ENCODE peak calls at places on chromosomes 2 and 18, in four cellular contexts. U is hepatocyte, A is esophagus squamous epithelium, O is A549. N is an unnamed sample.

GRCh38 chr2:127170452-127171197 is 49.5 kb downstream of the CYP27C1 start:
- DNase-seq in O (no peak), U (no peak), A (no peak), N (no peak)

GRCh38 chr2:240326886-240327285 is 108.6 kb upstream of the GPC1 start:
- DNase-seq in O (no peak), U (no peak), A (no peak), N (no peak)

GRCh38 chr2:230714122-230714453 is 1.4 kb downstream of the CAB39 start:
- DNase-seq in U (peak; percentile 60), A (no peak), O (peak; percentile 30), N (peak; percentile 37)

GRCh38 chr18:75211002-75211621 is 515 bp downstream of the TSHZ1 start:
- DNase-seq in O (no peak), U (peak; percentile 49), A (no peak), N (no peak)

GRCh38 chr2:106575955-106576354 is 88.8 kb downstream of the CD8B2 start:
- DNase-seq in U (peak; percentile 56), O (no peak), A (no peak), N (no peak)

GRCh38 chr2:38146302-38146916 is 70.5 kb upstream of the CYP1B1 start:
- DNase-seq in A (no peak), O (peak; percentile 41), U (peak; percentile 55), N (peak; percentile 74)

GRCh38 chr2:211093743-211094303 is 537.4 kb downstream of the CPS1 start:
- DNase-seq in A (no peak), U (peak; percentile 33), O (no peak), N (no peak)

GRCh38 chr2:144084114-144084661 is 435.7 kb downstream of the ZEB2 start:
- DNase-seq in A (no peak), U (no peak), O (peak; percentile 5), N (peak; percentile 39)

GRCh38 chr2:138244400-138245001 is 257.1 kb upstream of the SPOPL start:
- DNase-seq in U (no peak), O (no peak), A (no peak), N (no peak)

GRCh38 chr2:44789971-44790721 is 151.4 kb upstream of the SIX3 start:
- DNase-seq in U (no peak), O (no peak), A (no peak), N (no peak)

DNA sequence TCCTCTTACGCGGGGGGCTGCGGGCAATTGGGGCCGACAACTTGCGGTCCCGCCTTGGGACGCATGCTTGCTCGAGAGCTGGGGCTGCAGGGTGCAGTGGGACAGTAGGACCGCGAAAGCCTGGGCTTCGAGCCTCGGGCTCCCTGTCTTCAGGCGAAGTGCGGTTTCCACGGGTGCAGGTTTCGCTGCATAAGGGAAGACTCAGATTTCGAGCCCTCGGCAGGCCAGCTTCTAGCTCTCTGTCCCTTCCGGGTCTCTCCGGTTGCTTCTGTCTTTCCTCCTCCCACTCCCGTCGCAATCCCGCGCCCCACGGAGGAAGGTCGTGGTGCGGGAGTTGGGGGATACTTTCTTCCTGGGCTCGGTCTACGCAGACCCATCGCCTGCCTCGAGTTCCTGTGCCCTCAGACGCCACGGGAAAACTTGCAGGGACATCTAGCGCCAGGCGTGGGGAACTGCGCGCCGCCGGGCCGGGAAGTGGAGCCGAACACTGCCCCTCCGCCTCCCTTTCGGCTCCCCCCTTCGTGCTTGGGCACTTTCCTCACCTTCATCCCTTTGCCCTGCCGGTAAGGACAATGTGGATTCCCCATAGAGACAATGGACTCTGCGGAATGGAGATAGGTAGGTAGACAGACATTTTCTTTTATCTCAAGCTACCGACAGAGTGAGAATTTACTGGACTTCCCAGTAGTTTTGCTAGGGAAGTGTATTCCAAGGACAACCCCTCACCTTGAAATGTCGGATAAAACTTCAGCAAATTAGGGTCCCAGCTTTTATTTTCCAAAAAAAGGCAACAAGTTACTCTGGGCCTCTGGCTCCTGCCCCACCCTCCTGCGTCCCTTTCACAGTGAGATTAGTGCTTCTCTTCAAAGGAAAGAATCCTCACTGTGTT is 4.2 kb upstream of the HOXD13 start:
- DNase-seq in O (no peak), A (no peak), U (peak; percentile 76), N (no peak)
- H3K4me3 ChIP-seq in O (peak overlapping the region; percentile 22), A (peak overlapping the region; percentile 13), U (peak overlapping the region; percentile 50), N (peak overlapping the region; percentile 33)

DNA sequence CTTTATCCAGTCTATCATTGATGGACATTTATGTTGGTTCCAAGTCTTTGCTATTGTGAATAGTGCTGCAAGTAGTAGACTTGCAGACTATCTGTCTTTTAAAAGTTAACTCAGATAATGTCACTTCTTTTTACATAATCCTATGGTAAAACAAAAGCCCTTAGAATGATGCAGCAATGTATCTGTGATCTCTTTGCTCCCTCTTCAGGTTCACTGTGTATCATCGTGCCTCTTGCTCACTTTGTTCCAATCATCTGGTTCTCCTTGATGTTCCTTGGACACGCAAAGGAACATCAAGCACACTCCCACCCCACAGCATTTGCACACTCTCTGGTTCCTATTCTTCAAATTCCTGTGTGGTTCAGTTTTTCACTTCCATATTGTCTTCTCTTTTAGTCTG is 472.5 kb upstream of the ZNF804A start:
- DNase-seq in U (no peak), A (no peak), O (no peak), N (no peak)
- TF ChIP-seq CTCF in U (no peak), A (no peak), O (no peak), N (no peak)

DNA sequence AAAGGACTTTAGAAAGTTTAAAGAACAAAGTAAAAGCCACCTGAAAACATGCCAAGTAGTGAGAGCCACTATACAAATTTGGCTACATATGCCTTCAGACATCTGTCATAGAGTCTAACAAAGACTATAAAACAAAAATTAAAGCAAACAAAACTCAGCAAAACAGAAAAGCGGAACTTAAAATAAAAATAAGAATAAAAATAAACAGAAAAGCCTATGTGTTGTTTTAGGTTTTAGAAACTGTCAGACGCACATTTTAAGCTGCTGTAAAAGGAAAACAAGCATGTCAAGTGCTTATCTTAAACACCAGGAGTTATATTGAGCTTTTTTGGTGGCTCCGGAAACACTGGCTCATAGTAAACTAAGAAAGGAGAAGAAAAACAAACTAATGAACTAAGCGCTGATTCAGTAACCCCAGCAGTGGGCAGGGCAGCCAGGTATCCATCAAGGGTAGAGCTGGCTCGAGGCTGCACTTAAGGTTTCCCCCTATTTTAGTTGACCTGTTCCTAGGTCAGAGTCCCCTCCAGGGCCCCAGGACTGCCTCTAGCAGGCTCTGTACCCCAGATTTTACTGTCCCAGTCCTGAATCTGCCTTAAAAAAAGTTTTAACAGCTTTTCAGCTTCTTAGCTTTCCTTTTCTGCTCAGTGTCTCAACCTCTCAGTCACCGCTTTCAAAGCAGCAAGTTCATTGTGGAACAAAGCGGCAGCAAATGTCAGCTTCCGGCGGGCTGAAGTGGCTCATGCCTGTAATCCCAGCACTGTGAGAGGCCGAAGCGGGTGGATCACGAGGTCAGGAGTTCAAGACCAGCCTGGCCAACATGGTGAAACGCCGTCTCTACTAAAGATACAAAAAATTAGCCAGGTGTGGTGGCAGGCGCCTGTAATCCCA is 15.3 kb upstream of the RMC1 start:
- DNase-seq in A (no peak), O (no peak), U (peak; percentile 32), N (no peak)
- H3K4me3 ChIP-seq in A (peak overlapping the region; percentile 20), O (no peak overlapping the region), U (no peak overlapping the region), N (no peak overlapping the region)

DNA sequence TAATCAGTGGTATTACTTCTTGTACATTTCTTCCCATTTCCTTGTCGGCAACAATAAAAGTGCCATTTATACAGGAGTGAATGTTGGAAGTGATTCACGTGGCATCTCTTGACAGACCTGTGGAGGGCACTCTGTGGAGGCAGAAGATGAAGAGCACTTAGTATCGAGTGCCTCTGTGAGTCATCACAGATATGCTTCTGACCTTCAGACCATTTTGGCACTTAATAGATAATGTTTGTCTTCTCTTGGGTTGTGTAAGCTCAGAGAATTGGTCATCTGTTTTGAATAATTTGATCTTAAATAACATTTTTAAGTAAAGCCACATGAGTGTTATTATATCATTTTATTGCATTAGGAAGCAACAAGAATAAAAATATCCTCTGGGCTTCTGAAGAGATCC is 305.5 kb downstream of the PTPRM start:
- DNase-seq in A (no peak), U (peak; percentile 55), O (peak; percentile 49), N (peak; percentile 19)
- TF ChIP-seq CTCF in A (no peak), U (peak; percentile 30), O (peak; percentile 54), N (peak; percentile 29)

GRCh38 chr2:177523781-177524180 is 131.2 kb downstream of the AGPS start:
- DNase-seq in U (no peak), A (no peak), O (no peak), N (no peak)
- H3K4me3 ChIP-seq in U (no peak overlapping the region), A (no peak overlapping the region), O (no peak overlapping the region), N (no peak overlapping the region)

DNA sequence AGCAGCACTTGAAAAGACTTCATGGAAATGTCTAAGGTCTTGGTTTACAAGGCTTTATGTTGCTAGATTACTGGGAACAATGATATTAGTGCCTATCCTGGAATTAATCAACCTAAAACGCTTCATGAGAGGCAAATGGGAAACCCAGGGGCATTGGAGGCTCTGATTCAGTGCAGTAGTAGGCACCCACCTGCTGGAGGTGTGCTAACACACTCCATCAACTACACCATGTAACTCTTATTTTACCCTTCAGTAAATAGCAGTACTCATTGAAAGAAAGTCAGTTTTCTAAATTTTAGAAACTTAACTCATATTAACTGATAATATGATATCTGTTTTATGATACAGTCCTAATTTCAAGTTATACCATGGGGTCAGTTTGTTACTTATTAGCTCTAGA is 17.4 kb upstream of the HNRNPA3 start:
- DNase-seq in U (no peak), A (no peak), O (no peak), N (no peak)
- TF ChIP-seq CTCF in U (no peak), A (no peak), O (no peak), N (no peak)

GRCh38 chr2:33033524-33034150 is 86.9 kb downstream of the LTBP1 start:
- DNase-seq in O (no peak), U (peak; percentile 63), A (no peak), N (no peak)

GRCh38 chr2:33038799-33039198 is 92.0 kb downstream of the LTBP1 start:
- DNase-seq in A (no peak), U (no peak), O (no peak), N (no peak)

GRCh38 chr2:33032245-33032644 is 85.5 kb downstream of the LTBP1 start:
- DNase-seq in O (no peak), U (no peak), A (no peak), N (no peak)

GRCh38 chr2:33038230-33038629 is 91.5 kb downstream of the LTBP1 start:
- DNase-seq in O (no peak), U (no peak), A (no peak), N (no peak)

GRCh38 chr2:33034784-33035183 is 88.0 kb downstream of the LTBP1 start:
- DNase-seq in O (no peak), U (no peak), A (no peak), N (no peak)
- H3K4me3 ChIP-seq in O (no peak overlapping the region), U (no peak overlapping the region), A (no peak overlapping the region), N (no peak overlapping the region)